ENCODE peak calls at places on chromosomes 2 and 18, in seven cellular contexts. One of them, this sample, is unnamed.

GRCh38 chr2:168700615-168701245 is 101.7 kb upstream of the NOSTRIN start:
- DNase-seq in AG04450: no peak
- DNase-seq in tibial artery: no peak
- DNase-seq in OCI-LY7: no peak
- DNase-seq in HepG2: no peak
- DNase-seq in upper lobe of right lung: no peak
- DNase-seq in esophagus squamous epithelium: no peak
- DNase-seq in this sample: no peak

GRCh38 chr2:230669386-230669935 is 43.2 kb upstream of the CAB39 start:
- DNase-seq in esophagus squamous epithelium: no peak
- DNase-seq in tibial artery: no peak
- DNase-seq in HepG2: no peak
- DNase-seq in upper lobe of right lung: no peak
- DNase-seq in AG04450: no peak
- DNase-seq in OCI-LY7: no peak
- DNase-seq in this sample: peak

GRCh38 chr2:102975996-102976636 is 214.3 kb downstream of the TMEM182 start:
- DNase-seq in HepG2: peak
- DNase-seq in esophagus squamous epithelium: no peak
- DNase-seq in tibial artery: no peak
- DNase-seq in upper lobe of right lung: no peak
- DNase-seq in OCI-LY7: peak
- DNase-seq in AG04450: no peak
- DNase-seq in this sample: peak

GRCh38 chr2:62719757-62720156 is 14.2 kb downstream of the EHBP1 start:
- DNase-seq in tibial artery: no peak
- DNase-seq in HepG2: no peak
- DNase-seq in OCI-LY7: no peak
- DNase-seq in esophagus squamous epithelium: no peak
- DNase-seq in upper lobe of right lung: no peak
- DNase-seq in AG04450: no peak
- DNase-seq in this sample: no peak

GRCh38 chr2:128643221-128644065 is 324.8 kb upstream of the HS6ST1 start:
- DNase-seq in OCI-LY7: no peak
- DNase-seq in upper lobe of right lung: peak
- DNase-seq in esophagus squamous epithelium: no peak
- DNase-seq in tibial artery: no peak
- DNase-seq in HepG2: no peak
- DNase-seq in AG04450: no peak
- DNase-seq in this sample: no peak

GRCh38 chr18:70288171-70288850 is 534 bp upstream of the SOCS6 start:
- DNase-seq in HepG2: peak
- DNase-seq in esophagus squamous epithelium: no peak
- DNase-seq in OCI-LY7: no peak
- DNase-seq in tibial artery: no peak
- DNase-seq in AG04450: no peak
- DNase-seq in upper lobe of right lung: peak
- DNase-seq in this sample: peak

GRCh38 chr2:16546128-16546754 is 119.4 kb downstream of the CYRIA start:
- DNase-seq in tibial artery: no peak
- DNase-seq in AG04450: no peak
- DNase-seq in HepG2: peak
- DNase-seq in OCI-LY7: peak
- DNase-seq in esophagus squamous epithelium: no peak
- DNase-seq in upper lobe of right lung: no peak
- DNase-seq in this sample: peak

GRCh38 chr2:72062336-72062735 is 85.3 kb downstream of the CYP26B1 start:
- DNase-seq in esophagus squamous epithelium: no peak
- DNase-seq in upper lobe of right lung: no peak
- DNase-seq in HepG2: no peak
- DNase-seq in tibial artery: no peak
- DNase-seq in AG04450: no peak
- DNase-seq in OCI-LY7: no peak
- DNase-seq in this sample: no peak

GRCh38 chr2:69046221-69046662 is 33.3 kb downstream of the ANTXR1 start:
- DNase-seq in upper lobe of right lung: no peak
- DNase-seq in HepG2: peak
- DNase-seq in OCI-LY7: no peak
- DNase-seq in esophagus squamous epithelium: no peak
- DNase-seq in AG04450: peak
- DNase-seq in tibial artery: no peak
- DNase-seq in this sample: no peak

GRCh38 chr2:20955277-20956026 is 88.4 kb downstream of the APOB start:
- DNase-seq in tibial artery: no peak
- DNase-seq in upper lobe of right lung: no peak
- DNase-seq in esophagus squamous epithelium: no peak
- DNase-seq in HepG2: peak
- DNase-seq in AG04450: no peak
- DNase-seq in OCI-LY7: no peak
- DNase-seq in this sample: no peak

GRCh38 chr2:120775261-120775660 is 39.6 kb downstream of the GLI2 start:
- DNase-seq in HepG2: no peak
- DNase-seq in OCI-LY7: no peak
- DNase-seq in upper lobe of right lung: no peak
- DNase-seq in esophagus squamous epithelium: no peak
- DNase-seq in AG04450: no peak
- DNase-seq in tibial artery: no peak
- DNase-seq in this sample: no peak

GRCh38 chr2:190186238-190186637 is 123.7 kb upstream of the MSTN start:
- DNase-seq in tibial artery: no peak
- DNase-seq in OCI-LY7: no peak
- DNase-seq in upper lobe of right lung: no peak
- DNase-seq in AG04450: no peak
- DNase-seq in HepG2: no peak
- DNase-seq in esophagus squamous epithelium: no peak
- DNase-seq in this sample: no peak

GRCh38 chr18:65175681-65176080 is 575.1 kb upstream of the CDH7 start:
- DNase-seq in AG04450: no peak
- DNase-seq in tibial artery: no peak
- DNase-seq in upper lobe of right lung: no peak
- DNase-seq in HepG2: no peak
- DNase-seq in OCI-LY7: no peak
- DNase-seq in esophagus squamous epithelium: no peak
- DNase-seq in this sample: no peak

GRCh38 chr2:161228511-161229240 is 68.4 kb downstream of the TANK start:
- DNase-seq in upper lobe of right lung: no peak
- DNase-seq in HepG2: no peak
- DNase-seq in AG04450: no peak
- DNase-seq in OCI-LY7: no peak
- DNase-seq in tibial artery: no peak
- DNase-seq in esophagus squamous epithelium: no peak
- DNase-seq in this sample: no peak

GRCh38 chr2:45567974-45568789 is 42.9 kb downstream of the SRBD1 start:
- DNase-seq in esophagus squamous epithelium: no peak
- DNase-seq in upper lobe of right lung: no peak
- DNase-seq in tibial artery: no peak
- DNase-seq in AG04450: no peak
- DNase-seq in OCI-LY7: peak
- DNase-seq in HepG2: no peak
- DNase-seq in this sample: peak
- H3K4me3 ChIP-seq in esophagus squamous epithelium: no peak
- H3K4me3 ChIP-seq in upper lobe of right lung: peak
- H3K4me3 ChIP-seq in tibial artery: no peak
- H3K4me3 ChIP-seq in AG04450: no peak
- H3K4me3 ChIP-seq in OCI-LY7: peak
- H3K4me3 ChIP-seq in HepG2: no peak
- H3K4me3 ChIP-seq in this sample: peak

DNA sequence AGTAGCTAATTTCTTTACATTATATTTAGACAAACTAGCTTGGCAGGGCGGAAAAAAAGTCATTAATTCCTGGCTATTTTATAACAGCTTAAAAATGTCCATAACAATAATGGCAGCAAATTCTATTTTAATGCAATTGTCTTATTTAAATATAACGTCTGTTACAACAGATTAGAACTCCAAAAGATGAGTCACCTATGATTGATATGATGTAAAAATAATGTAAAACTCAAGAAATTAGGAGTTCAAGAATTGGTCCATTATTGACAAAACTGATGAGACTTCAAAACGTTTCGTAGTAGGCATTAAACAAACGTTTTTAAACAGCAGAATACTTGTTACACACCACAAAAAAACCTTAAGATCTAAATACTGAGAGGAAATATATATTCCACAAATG is 2.7 kb downstream of the XPO1 start:
- DNase-seq in OCI-LY7: no peak
- DNase-seq in upper lobe of right lung: no peak
- DNase-seq in AG04450: no peak
- DNase-seq in esophagus squamous epithelium: no peak
- DNase-seq in tibial artery: no peak
- DNase-seq in HepG2: no peak
- DNase-seq in this sample: no peak
- H3K4me3 ChIP-seq in OCI-LY7: peak
- H3K4me3 ChIP-seq in upper lobe of right lung: peak
- H3K4me3 ChIP-seq in AG04450: peak
- H3K4me3 ChIP-seq in esophagus squamous epithelium: peak
- H3K4me3 ChIP-seq in tibial artery: peak
- H3K4me3 ChIP-seq in HepG2: peak
- H3K4me3 ChIP-seq in this sample: peak

GRCh38 chr2:44934962-44935853 is 6.3 kb upstream of the SIX3 start:
- DNase-seq in AG04450: no peak
- DNase-seq in OCI-LY7: no peak
- DNase-seq in tibial artery: no peak
- DNase-seq in HepG2: peak
- DNase-seq in esophagus squamous epithelium: no peak
- DNase-seq in upper lobe of right lung: no peak
- DNase-seq in this sample: peak
- H3K4me3 ChIP-seq in AG04450: no peak
- H3K4me3 ChIP-seq in OCI-LY7: no peak
- H3K4me3 ChIP-seq in tibial artery: no peak
- H3K4me3 ChIP-seq in HepG2: peak
- H3K4me3 ChIP-seq in esophagus squamous epithelium: no peak
- H3K4me3 ChIP-seq in upper lobe of right lung: no peak
- H3K4me3 ChIP-seq in this sample: peak

DNA sequence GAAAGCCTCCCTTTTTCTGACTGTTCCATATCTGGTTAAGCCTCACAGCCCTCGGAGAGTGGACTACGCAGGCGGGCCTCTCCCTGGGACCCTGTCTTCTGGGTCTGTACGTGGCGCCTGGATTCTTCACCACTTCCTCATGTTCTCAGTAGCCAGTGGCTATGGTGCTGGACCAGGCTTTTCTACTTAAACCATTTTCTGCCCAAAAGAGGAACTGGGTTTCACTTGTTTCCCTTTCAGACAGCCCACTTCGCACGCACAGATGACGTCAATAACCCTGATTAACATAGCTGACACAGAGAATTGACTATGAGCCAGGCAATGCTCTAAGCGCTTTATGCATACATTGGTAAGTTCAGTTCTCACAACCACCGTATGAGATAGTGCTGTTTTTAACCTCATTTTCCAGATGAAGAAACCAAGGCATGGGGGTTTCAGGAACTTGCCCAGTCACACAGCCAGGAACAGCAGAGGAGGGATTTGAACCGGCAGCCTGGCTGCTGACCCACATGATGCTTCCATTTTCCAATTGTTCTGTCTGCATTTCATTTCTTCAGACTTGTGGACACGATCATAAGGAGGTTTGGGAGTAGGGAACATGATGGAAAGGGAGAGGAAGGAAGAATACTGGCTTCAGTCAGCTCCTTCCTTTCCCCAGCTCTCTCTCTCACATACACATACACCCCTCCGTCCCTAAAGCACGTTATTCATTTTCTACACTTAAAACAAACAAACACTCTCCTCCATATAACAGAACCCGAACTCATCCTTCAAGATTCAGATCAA is 41.7 kb downstream of the MYOM1 start:
- DNase-seq in OCI-LY7: peak
- DNase-seq in HepG2: no peak
- DNase-seq in upper lobe of right lung: peak
- DNase-seq in tibial artery: peak
- DNase-seq in AG04450: no peak
- DNase-seq in esophagus squamous epithelium: peak
- DNase-seq in this sample: peak
- H3K4me3 ChIP-seq in OCI-LY7: peak
- H3K4me3 ChIP-seq in HepG2: no peak
- H3K4me3 ChIP-seq in upper lobe of right lung: no peak
- H3K4me3 ChIP-seq in tibial artery: no peak
- H3K4me3 ChIP-seq in AG04450: no peak
- H3K4me3 ChIP-seq in esophagus squamous epithelium: no peak
- H3K4me3 ChIP-seq in this sample: peak